ENCODE peak calls at places on chromosome 1, in five cellular contexts. U, R, Q, G and M are unnamed samples.

GRCh38 chr1:183783896-183784637 is 20.9 kb upstream of the RGL1 start:
- DNase-seq in U (no peak), R (no peak), Q (no peak), G (no peak), M (no peak)

GRCh38 chr1:92797961-92798360 is 13.1 kb upstream of the EVI5 start:
- DNase-seq in U (no peak), R (no peak), Q (no peak), G (no peak), M (no peak)

GRCh38 chr1:31936278-31936965 is 1.7 kb downstream of the PTP4A2 start:
- DNase-seq in U (no peak), R (no peak), Q (no peak), G (no peak), M (no peak)

GRCh38 chr1:8870605-8871538 is 7.6 kb downstream of the ENO1 start:
- DNase-seq in U (no peak), R (no peak), Q (no peak), G (no peak), M (no peak)

GRCh38 chr1:42211224-42211623 is 46.7 kb upstream of the GUCA2A start:
- DNase-seq in U (no peak), R (no peak), Q (no peak), G (no peak), M (no peak)

GRCh38 chr1:27517907-27518718 is 28.1 kb upstream of the WASF2 start:
- DNase-seq in U (no peak), R (peak), Q (no peak), G (no peak), M (no peak)

GRCh38 chr1:15430787-15431570 is 7.3 kb upstream of the CTRC start:
- DNase-seq in U (peak), R (peak), Q (no peak), G (no peak), M (peak)

GRCh38 chr1:234611153-234611798 is 1.3 kb upstream of the IRF2BP2 start:
- DNase-seq in U (no peak), R (no peak), Q (peak), G (peak), M (peak)

GRCh38 chr1:4117196-4117595 is 217.1 kb upstream of the C1orf174 start:
- DNase-seq in U (no peak), R (no peak), Q (no peak), G (no peak), M (no peak)

GRCh38 chr1:119702384-119702783 is 9.3 kb upstream of the PHGDH start:
- DNase-seq in U (no peak), R (no peak), Q (no peak), G (no peak), M (no peak)

GRCh38 chr1:192256674-192257334 is 60.0 kb upstream of the RGS21 start:
- DNase-seq in U (no peak), R (peak), Q (no peak), G (no peak), M (no peak)

GRCh38 chr1:204130989-204131892 is 20.6 kb downstream of the ETNK2 start:
- DNase-seq in U (no peak), R (no peak), Q (no peak), G (no peak), M (peak)

GRCh38 chr1:63516629-63517028 is 6.4 kb downstream of the ITGB3BP start:
- DNase-seq in U (no peak), R (no peak), Q (no peak), G (peak), M (no peak)

GRCh38 chr1:8218351-8219092 is 99.4 kb upstream of the SLC45A1 start:
- DNase-seq in U (no peak), R (no peak), Q (no peak), G (no peak), M (no peak)

GRCh38 chr1:58401991-58402390 is 144.5 kb downstream of the OMA1 start:
- DNase-seq in U (peak), R (no peak), Q (no peak), G (no peak), M (no peak)
- TF ChIP-seq JUND in U (no peak), R (no peak), Q (no peak), G (no peak), M (no peak)

DNA sequence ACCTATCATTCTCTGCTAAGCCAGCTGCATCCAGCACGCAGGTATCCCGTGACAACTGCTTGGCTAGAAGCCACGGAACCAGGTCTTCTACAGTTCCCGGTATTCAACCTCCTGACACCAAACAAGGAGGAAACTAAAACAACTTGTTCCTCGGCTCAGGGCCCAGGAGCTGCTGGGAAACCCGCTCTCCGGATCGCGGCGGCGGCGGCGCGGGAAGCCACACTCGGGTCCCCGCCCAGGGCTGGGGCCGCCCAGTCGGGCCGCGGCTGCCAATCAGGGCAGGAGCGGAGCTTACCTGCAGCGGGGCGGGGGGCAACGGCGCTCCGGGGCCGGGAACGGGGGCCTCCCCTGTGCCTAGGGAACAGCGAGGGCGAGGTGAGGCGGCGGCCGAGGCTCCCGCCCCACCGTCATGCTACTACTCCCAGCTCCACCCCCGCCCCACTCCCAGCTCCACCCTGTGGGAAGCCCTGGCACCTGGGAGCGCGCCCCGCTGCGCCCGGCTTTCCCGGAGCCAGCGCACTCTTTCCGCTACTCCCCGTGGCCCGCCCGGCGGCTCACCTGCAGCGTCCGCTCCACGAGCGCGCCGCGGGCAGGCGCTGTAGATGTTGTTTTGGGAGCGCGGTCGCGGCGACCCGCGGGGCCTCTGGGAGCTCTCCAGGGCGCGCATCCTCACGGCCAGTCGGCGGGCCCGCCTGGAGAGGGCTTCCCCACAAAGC is 12.1 kb downstream of the IL24 start:
- DNase-seq in U (peak), R (peak), Q (no peak), G (no peak), M (peak)
- TF ChIP-seq JUND in U (no peak), R (no peak), Q (no peak), G (no peak), M (no peak)

DNA sequence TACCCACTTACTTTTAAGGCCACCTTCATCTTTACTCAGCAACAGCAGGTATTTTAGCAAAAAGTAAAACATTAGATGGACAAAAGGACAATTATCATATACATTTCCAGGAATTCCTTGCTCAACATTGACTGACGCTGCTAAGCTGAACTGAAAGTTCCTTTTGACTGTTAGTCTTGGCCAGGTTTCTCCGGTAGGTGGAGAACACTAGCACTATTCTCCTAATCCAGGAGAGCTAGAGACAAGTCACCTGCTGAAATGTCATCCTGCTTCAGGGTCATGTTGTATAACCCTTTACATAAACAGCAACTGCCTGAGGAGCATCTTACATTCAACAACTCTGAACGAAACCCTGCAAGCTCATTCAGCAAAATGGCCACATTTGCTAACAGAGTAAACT is 109.0 kb upstream of the ESRRG start:
- DNase-seq in U (no peak), R (no peak), Q (no peak), G (peak), M (no peak)
- TF ChIP-seq JUND in U (no peak), R (no peak), Q (no peak), G (no peak), M (no peak)

GRCh38 chr1:6105763-6106162 is 60.1 kb downstream of the KCNAB2 start:
- DNase-seq in U (no peak), R (peak), Q (no peak), G (peak), M (no peak)
- TF ChIP-seq JUND in U (no peak), R (no peak), Q (no peak), G (no peak), M (no peak)

GRCh38 chr1:230327892-230328284 is 98.2 kb downstream of the PGBD5 start:
- DNase-seq in U (no peak), R (peak), Q (peak), G (no peak), M (no peak)
- TF ChIP-seq JUND in U (peak), R (peak), Q (no peak), G (no peak), M (no peak)

GRCh38 chr1:13585599-13585965 is 1.9 kb downstream of the PDPN start:
- DNase-seq in U (no peak), R (no peak), Q (no peak), G (no peak), M (no peak)
- TF ChIP-seq JUND in U (no peak), R (no peak), Q (no peak), G (no peak), M (no peak)

DNA sequence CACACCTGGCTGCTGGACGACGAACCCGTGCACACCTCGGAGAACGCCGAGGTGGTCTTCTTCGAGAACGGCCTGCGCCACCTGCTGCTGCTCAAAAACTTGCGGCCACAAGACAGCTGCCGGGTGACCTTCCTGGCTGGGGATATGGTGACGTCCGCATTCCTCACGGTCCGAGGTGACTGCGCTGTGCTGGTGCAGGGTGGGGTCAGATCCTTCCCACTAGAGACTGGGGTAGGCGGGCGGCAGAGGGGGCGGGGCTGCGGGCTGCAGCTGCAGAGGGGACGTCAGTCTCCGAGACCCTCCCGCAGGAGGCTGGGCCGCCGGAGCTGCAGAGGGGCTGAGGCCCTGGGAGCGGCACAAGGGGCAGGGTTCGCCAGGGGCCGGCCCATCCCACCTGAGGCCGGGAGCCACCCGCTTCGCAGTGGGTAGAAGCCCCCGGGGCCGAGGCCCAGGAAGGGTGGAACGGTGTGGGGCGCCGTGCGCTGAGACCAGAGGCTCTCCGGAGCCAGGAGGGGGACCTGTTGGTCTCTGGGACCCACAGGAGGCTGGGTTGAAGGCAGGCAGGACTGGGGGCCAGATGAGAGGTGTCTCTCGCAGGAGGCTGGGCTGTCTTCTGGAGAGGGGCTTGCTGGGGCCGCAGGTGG is 90.6 kb downstream of the TRIM11 start:
- DNase-seq in U (no peak), R (no peak), Q (no peak), G (no peak), M (no peak)
- TF ChIP-seq JUND in U (no peak), R (no peak), Q (no peak), G (no peak), M (no peak)